ENCODE peak calls at places on chromosomes 1 and 21, in four cellular contexts. Y is IMR-90; M is CD8-positive, alpha-beta memory T cell; O is kidney. Q is an unnamed sample.

GRCh38 chr1:156122519-156123355 is 8.2 kb downstream of the LMNA start:
- DNase-seq in Y (peak), M (peak), O (peak), Q (peak)

GRCh38 chr1:229434005-229434640 is at the start of gene ACTA1:
- DNase-seq in Y (no peak), M (no peak), O (peak), Q (no peak)

GRCh38 chr1:213244664-213245091 is 193.6 kb downstream of the RPS6KC1 start:
- DNase-seq in Y (peak), M (peak), O (no peak), Q (no peak)

GRCh38 chr1:41734201-41734915 is 184.4 kb downstream of the HIVEP3 start:
- DNase-seq in Y (no peak), M (no peak), O (no peak), Q (no peak)

GRCh38 chr1:233025156-233025555 is 74.7 kb downstream of the NTPCR start:
- DNase-seq in Y (peak), M (no peak), O (no peak), Q (no peak)

GRCh38 chr1:28415246-28415645 is 45.7 kb downstream of the PHACTR4 start:
- DNase-seq in Y (no peak), M (no peak), O (no peak), Q (no peak)

GRCh38 chr1:116230712-116231111 is 119.5 kb downstream of the MAB21L3 start:
- DNase-seq in Y (no peak), M (no peak), O (no peak), Q (no peak)

GRCh38 chr1:26145041-26145959 is 13.6 kb upstream of the FAM110D start:
- DNase-seq in Y (peak), M (peak), O (no peak), Q (peak)

GRCh38 chr1:183551924-183552323 is 38.3 kb downstream of the NCF2 start:
- DNase-seq in Y (no peak), M (no peak), O (no peak), Q (no peak)

GRCh38 chr1:38564946-38565570 is 294.5 kb downstream of the RRAGC start:
- DNase-seq in Y (no peak), M (no peak), O (no peak), Q (peak)

GRCh38 chr1:53810497-53810896 is 27.6 kb downstream of the NDC1 start:
- DNase-seq in Y (no peak), M (no peak), O (no peak), Q (no peak)

GRCh38 chr1:153251087-153251486 is 8.4 kb upstream of the LORICRIN start:
- DNase-seq in Y (no peak), M (no peak), O (no peak), Q (no peak)

GRCh38 chr1:48471103-48471502 is 901 bp downstream of the SPATA6 start:
- DNase-seq in Y (no peak), M (no peak), O (no peak), Q (peak)

GRCh38 chr1:183735069-183735860 is 69.7 kb upstream of the RGL1 start:
- DNase-seq in Y (peak), M (no peak), O (no peak), Q (no peak)

GRCh38 chr1:211483896-211484612 is 7.9 kb downstream of the RD3 start:
- DNase-seq in Y (no peak), M (no peak), O (no peak), Q (no peak)

GRCh38 chr1:32025515-32025914 is 11.8 kb downstream of the KHDRBS1 start:
- DNase-seq in Y (no peak), M (no peak), O (no peak), Q (no peak)

GRCh38 chr1:245585252-245585959 is 430.6 kb downstream of the KIF26B start:
- DNase-seq in Y (peak), M (no peak), O (no peak), Q (no peak)

GRCh38 chr1:158992787-158993312 is 16.9 kb upstream of the IFI16 start:
- DNase-seq in Y (no peak), M (no peak), O (no peak), Q (no peak)

GRCh38 chr1:238951809-238952208 is 434.6 kb upstream of the CHRM3 start:
- DNase-seq in Y (peak), M (no peak), O (no peak), Q (no peak)

GRCh38 chr1:151024540-151025146 is 11.7 kb upstream of the BNIPL start:
- DNase-seq in Y (peak), M (peak), O (peak), Q (peak)

GRCh38 chr1:243580072-243580471 is 270.0 kb downstream of the AKT3 start:
- DNase-seq in Y (peak), M (no peak), O (peak), Q (no peak)

GRCh38 chr1:234270103-234270502 is 103.2 kb upstream of the COA6 start:
- DNase-seq in Y (no peak), M (no peak), O (no peak), Q (no peak)

GRCh38 chr1:38527373-38527966 is 332.1 kb downstream of the RRAGC start:
- DNase-seq in Y (no peak), M (peak), O (no peak), Q (no peak)

GRCh38 chr21:34878501-34878900 is 170.6 kb downstream of the RUNX1 start:
- DNase-seq in Y (no peak), M (no peak), O (no peak), Q (no peak)

GRCh38 chr1:173383341-173383740 is 93.8 kb upstream of the PRDX6 start:
- DNase-seq in Y (peak), M (no peak), O (no peak), Q (no peak)

GRCh38 chr1:203252678-203253077 is 23.2 kb upstream of the CHIT1 start:
- DNase-seq in Y (no peak), M (no peak), O (no peak), Q (no peak)

GRCh38 chr1:58447891-58448290 is 98.6 kb downstream of the OMA1 start:
- DNase-seq in Y (no peak), M (no peak), O (no peak), Q (no peak)

GRCh38 chr1:172897738-172898137 is 153.0 kb downstream of the TNFSF18 start:
- DNase-seq in Y (peak), M (no peak), O (no peak), Q (no peak)

GRCh38 chr1:208134491-208134890 is 109.7 kb downstream of the PLXNA2 start:
- DNase-seq in Y (no peak), M (no peak), O (no peak), Q (no peak)

GRCh38 chr21:33020558-33021100 is 5.1 kb upstream of the OLIG2 start:
- DNase-seq in Y (no peak), M (no peak), O (no peak), Q (no peak)

GRCh38 chr1:225874431-225874830 is 7.7 kb downstream of the TMEM63A start:
- DNase-seq in Y (no peak), M (no peak), O (peak), Q (no peak)
- H3K27ac ChIP-seq in Y (no peak), M (no peak), O (no peak), Q (no peak)

DNA sequence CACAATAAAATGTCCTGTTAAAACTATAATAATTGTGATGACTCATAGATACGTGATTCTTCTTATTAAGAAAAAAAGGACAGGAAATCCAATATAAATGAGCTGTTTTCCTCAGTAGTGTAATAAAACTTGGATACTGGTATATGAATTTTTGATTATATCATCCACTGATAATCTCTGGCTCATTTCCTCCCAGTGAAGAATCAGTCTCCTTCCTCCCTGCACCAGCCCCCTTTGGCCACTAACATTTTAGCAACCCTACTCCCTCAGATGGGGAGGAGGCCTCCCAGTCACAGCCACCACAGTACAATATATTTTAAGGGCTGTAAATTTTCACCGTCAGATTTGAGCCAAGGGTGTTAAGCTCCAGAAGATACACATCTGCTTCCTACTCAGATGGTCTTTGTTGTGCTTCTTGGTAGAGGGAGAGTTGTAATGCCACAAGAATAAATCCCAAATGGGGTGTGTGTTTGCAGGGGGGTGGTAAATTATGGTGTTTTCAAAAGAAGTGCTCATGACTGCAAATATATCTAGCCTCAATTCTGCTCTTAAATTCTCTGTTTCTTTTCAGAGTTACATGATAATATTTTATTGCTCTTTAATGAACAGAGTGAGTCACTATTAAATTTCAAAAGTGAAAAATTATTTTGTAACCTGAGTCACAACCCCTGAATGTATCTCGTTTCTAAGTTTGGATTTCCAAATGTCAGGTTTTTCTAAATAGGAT is 153.5 kb downstream of the HLX start:
- DNase-seq in Y (no peak), M (no peak), O (no peak), Q (no peak)
- H3K27ac ChIP-seq in Y (no peak), M (no peak), O (no peak), Q (peak)

GRCh38 chr1:66273674-66274073 is 260.3 kb upstream of the SGIP1 start:
- DNase-seq in Y (no peak), M (no peak), O (no peak), Q (no peak)
- H3K27ac ChIP-seq in Y (peak), M (no peak), O (no peak), Q (no peak)

DNA sequence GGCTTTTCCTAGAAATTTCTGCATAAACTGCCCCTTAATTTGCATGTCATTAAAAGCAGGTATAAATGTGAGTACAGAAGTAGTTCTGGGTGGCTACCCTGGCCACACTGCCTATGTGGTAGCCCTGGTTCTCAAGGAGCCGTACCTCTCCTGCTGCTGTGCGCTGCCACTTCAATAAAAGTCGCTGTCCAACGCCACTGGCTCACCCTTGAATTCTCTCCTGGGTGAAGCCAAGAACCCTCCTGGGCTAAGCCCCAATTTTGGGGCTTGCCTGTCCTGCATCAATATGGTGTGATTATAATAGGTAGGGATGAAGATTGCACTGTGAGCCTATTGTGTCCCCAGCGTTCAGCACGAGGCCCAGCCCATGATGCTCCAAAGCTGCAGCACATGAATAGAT is 65.6 kb upstream of the C1orf174 start:
- DNase-seq in Y (no peak), M (no peak), O (no peak), Q (no peak)
- H3K27ac ChIP-seq in Y (no peak), M (no peak), O (no peak), Q (no peak)

GRCh38 chr1:242088875-242089274 is 90.0 kb upstream of the MAP1LC3C start:
- DNase-seq in Y (no peak), M (no peak), O (no peak), Q (no peak)

GRCh38 chr1:242083742-242084141 is 84.8 kb upstream of the MAP1LC3C start:
- DNase-seq in Y (no peak), M (no peak), O (no peak), Q (no peak)

GRCh38 chr1:242081446-242081845 is 82.5 kb upstream of the MAP1LC3C start:
- DNase-seq in Y (no peak), M (no peak), O (no peak), Q (no peak)

DNA sequence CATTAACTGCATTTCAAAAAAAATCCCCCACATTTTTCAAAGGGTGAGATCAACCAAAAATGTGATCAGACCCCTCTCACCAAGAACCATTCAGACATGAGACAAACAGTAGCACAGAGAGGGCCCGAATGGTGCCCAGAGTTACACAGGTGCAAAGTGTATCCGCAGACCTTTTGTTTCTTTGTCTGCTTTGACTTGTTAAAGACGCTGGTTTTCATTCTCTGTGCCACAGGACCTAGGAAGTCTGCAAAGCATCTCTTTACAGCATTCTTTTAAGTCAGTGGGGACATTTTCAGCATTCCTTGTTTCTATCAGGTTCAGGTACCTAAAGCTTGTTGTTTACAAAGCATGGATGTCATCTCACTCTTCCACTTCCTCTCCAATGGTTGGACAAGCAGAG is 87.2 kb upstream of the MAP1LC3C start:
- DNase-seq in Y (no peak), M (no peak), O (no peak), Q (no peak)
- H3K27ac ChIP-seq in Y (no peak), M (no peak), O (no peak), Q (no peak)

GRCh38 chr1:246784621-246785535 is 60.7 kb downstream of the SCCPDH start:
- DNase-seq in Y (peak), M (no peak), O (no peak), Q (no peak)

GRCh38 chr1:246780264-246780663 is 56.1 kb downstream of the SCCPDH start:
- DNase-seq in Y (no peak), M (no peak), O (no peak), Q (no peak)

GRCh38 chr1:246781212-246781611 is 57.0 kb downstream of the SCCPDH start:
- DNase-seq in Y (no peak), M (no peak), O (no peak), Q (no peak)

GRCh38 chr1:246779561-246780175 is 55.5 kb downstream of the SCCPDH start:
- DNase-seq in Y (no peak), M (no peak), O (no peak), Q (no peak)

GRCh38 chr1:246782120-246782900 is 58.1 kb downstream of the SCCPDH start:
- DNase-seq in Y (peak), M (no peak), O (no peak), Q (no peak)
- H3K27ac ChIP-seq in Y (peak), M (no peak), O (no peak), Q (no peak)

DNA sequence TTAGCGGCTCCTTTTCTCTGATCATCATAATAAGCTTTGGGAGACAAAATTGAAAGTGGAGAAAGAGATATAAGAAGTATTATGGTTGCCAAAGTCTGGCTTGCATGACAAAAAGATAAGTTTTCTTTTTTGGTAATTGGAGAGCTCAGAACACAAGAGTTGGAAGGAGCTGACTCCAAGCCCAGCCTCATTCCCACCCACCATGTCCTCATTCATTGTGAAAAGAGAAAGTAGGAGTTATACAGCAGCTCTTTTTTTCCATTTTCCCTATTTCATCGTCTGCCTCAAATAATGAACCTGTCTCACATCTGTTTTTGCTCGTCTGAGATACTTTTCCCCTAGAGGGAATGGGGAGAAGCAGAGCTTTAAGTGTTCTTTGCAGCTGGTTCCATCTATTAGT is 34.8 kb downstream of the AGT start:
- DNase-seq in Y (no peak), M (no peak), O (no peak), Q (no peak)
- H3K27ac ChIP-seq in Y (no peak), M (no peak), O (no peak), Q (no peak)

GRCh38 chr21:44846485-44847260 is 26.8 kb downstream of the PTTG1IP start:
- DNase-seq in Y (peak), M (no peak), O (peak), Q (peak)
- H3K27ac ChIP-seq in Y (no peak), M (no peak), O (no peak), Q (no peak)

Q was measured in sigmoid colon.